ENCODE peak calls at places on chromosome 14, in four cellular contexts. L is stimulated activated naive B cell treated with anti-CD40 and anti-IgM and Interleukin-4, amounts not matched to agents 10 μg/mL and 1 μg/mL and 100 μg/mL, for 72 hours; F is stimulated activated naive CD8-positive, alpha-beta T cell treated with anti-CD3 and anti-CD28 coated beads, Interleukin-15, Interleukin-2, amounts not matched to agents 100 U/mL and 50 U/mL, for 24 hours; T is lower lobe of right lung. I is an unnamed sample.

GRCh38 chr14:105041841-105042765 is 21.2 kb upstream of the CDCA4 start:
- ATAC-seq in L (no peak), F (no peak), T (no peak), I (no peak)

GRCh38 chr14:103688906-103689902 is 26.0 kb downstream of the XRCC3 start:
- ATAC-seq in L (peak; percentile 42), F (no peak), T (peak; percentile 82), I (peak; percentile 84)

GRCh38 chr14:39733741-39734140 is 301.5 kb upstream of the FBXO33 start:
- ATAC-seq in L (peak; percentile 41), F (no peak), T (no peak), I (no peak)

GRCh38 chr14:60515244-60515695 is 6.3 kb downstream of the SIX6 start:
- ATAC-seq in L (no peak), F (no peak), T (no peak), I (no peak)

GRCh38 chr14:95683793-95684192 is 2.4 kb upstream of the TCL1B start:
- ATAC-seq in L (peak; percentile 41), F (peak; percentile 32), T (peak; percentile 66), I (peak; percentile 48)

GRCh38 chr14:34251662-34252061 is 210.4 kb downstream of the SPTSSA start:
- ATAC-seq in L (no peak), F (no peak), T (no peak), I (no peak)

GRCh38 chr14:31336646-31337045 is 83.7 kb downstream of the HEATR5A start:
- ATAC-seq in L (no peak), F (no peak), T (no peak), I (no peak)

GRCh38 chr14:100904307-100905019 is 941 bp upstream of the RTL1 start:
- ATAC-seq in L (no peak), F (no peak), T (no peak), I (no peak)

I was measured in stimulated activated memory B cell treated with anti-CD40 and anti-IgM and Interleukin-4, amounts not matched to agents 10 μg/mL and 1 μg/mL and 100 μg/mL, for 72 hours.